ENCODE peak calls at places on chromosomes 6 and 20, in five cellular contexts. U is tibial nerve, B is HCT116, C is K562, J is uterus. G is an unnamed sample.

GRCh38 chr6:37675606-37676005 is 22.1 kb downstream of the MDGA1 start:
- DNase-seq in U (no peak), B (no peak), C (no peak), J (no peak), G (no peak)

GRCh38 chr6:70985151-70985550 is 28.3 kb upstream of the B3GAT2 start:
- DNase-seq in U (no peak), B (no peak), C (no peak), J (no peak), G (no peak)

GRCh38 chr6:90611996-90612690 is 25.3 kb upstream of the MAP3K7 start:
- DNase-seq in U (no peak), B (no peak), C (no peak), J (no peak), G (no peak)

GRCh38 chr20:60354181-60354580 is 396.0 kb downstream of the CDH26 start:
- DNase-seq in U (no peak), B (no peak), C (no peak), J (no peak), G (no peak)

GRCh38 chr20:24994470-24995368 is 2.2 kb upstream of the APMAP start:
- DNase-seq in U (peak), B (peak), C (peak), J (peak), G (peak)

GRCh38 chr20:36035720-36036119 is 67.3 kb downstream of the CNBD2 start:
- DNase-seq in U (no peak), B (no peak), C (no peak), J (no peak), G (peak)

GRCh38 chr20:53582574-53583351 is 10.9 kb downstream of the ZNF217 start:
- DNase-seq in U (no peak), B (no peak), C (no peak), J (peak), G (peak)

GRCh38 chr20:58389968-58390658 is 1.1 kb downstream of the VAPB start:
- DNase-seq in U (no peak), B (peak), C (peak), J (no peak), G (no peak)

GRCh38 chr20:48669946-48670630 is 157.7 kb downstream of the PREX1 start:
- DNase-seq in U (no peak), B (no peak), C (no peak), J (no peak), G (no peak)

GRCh38 chr6:151388997-151389639 is 2.2 kb downstream of the ZBTB2 start:
- DNase-seq in U (no peak), B (no peak), C (no peak), J (peak), G (no peak)

GRCh38 chr6:170553686-170554085 is 483 bp upstream of the TBP start:
- DNase-seq in U (peak), B (no peak), C (no peak), J (peak), G (no peak)

GRCh38 chr6:51531623-51532022 is 555.8 kb downstream of the PKHD1 start:
- DNase-seq in U (no peak), B (no peak), C (no peak), J (no peak), G (no peak)

GRCh38 chr20:4512891-4513550 is 208.7 kb upstream of the PRND start:
- DNase-seq in U (no peak), B (peak), C (no peak), J (no peak), G (peak)

GRCh38 chr20:62191781-62192559 is 9.1 kb downstream of the MTG2 start:
- DNase-seq in U (no peak), B (no peak), C (no peak), J (no peak), G (no peak)

GRCh38 chr6:15754035-15754705 is 91.3 kb upstream of the DTNBP1 start:
- DNase-seq in U (no peak), B (no peak), C (peak), J (no peak), G (peak)

GRCh38 chr6:25277401-25277800 is 1.8 kb upstream of the CARMIL1 start:
- DNase-seq in U (no peak), B (no peak), C (no peak), J (no peak), G (no peak)

GRCh38 chr6:83341765-83342164 is 89.1 kb downstream of the ME1 start:
- DNase-seq in U (no peak), B (no peak), C (no peak), J (no peak), G (no peak)

GRCh38 chr20:39576786-39577185 is 614.6 kb downstream of the DHX35 start:
- DNase-seq in U (no peak), B (no peak), C (no peak), J (no peak), G (no peak)

GRCh38 chr6:26170181-26170580 is 83.0 kb downstream of the HFE start:
- DNase-seq in U (no peak), B (no peak), C (no peak), J (no peak), G (no peak)

GRCh38 chr6:14641401-14641800 is 523.8 kb downstream of the CD83 start:
- DNase-seq in U (no peak), B (no peak), C (no peak), J (no peak), G (no peak)

GRCh38 chr6:168413856-168414255 is 27.1 kb upstream of the SMOC2 start:
- DNase-seq in U (no peak), B (no peak), C (peak), J (no peak), G (no peak)

GRCh38 chr6:41334482-41335023 is 855 bp upstream of the NCR2 start:
- DNase-seq in U (no peak), B (no peak), C (peak), J (no peak), G (no peak)

GRCh38 chr6:28220164-28221133 is 4.6 kb upstream of the ZSCAN9 start:
- DNase-seq in U (no peak), B (no peak), C (peak), J (no peak), G (no peak)

DNA sequence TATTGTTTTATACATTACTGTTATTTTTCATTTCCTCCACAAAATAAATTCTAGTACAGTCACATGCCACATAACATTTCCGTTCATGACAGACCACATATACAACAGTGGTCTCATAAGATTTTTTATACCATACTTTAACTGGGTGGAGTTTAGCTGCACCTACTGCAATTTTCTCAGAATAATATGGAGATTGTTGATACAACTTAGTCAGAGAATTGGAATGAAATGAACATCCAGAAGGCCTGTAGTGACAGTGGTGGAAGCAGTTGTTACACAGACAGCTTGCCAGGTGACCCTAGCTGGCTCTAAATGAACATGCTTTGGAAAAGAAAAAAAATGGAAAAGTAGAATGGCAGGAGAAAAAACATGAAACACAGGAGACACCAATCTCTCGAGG is 183.2 kb upstream of the TCF21 start:
- DNase-seq in U (no peak), B (no peak), C (no peak), J (no peak), G (no peak)
- TF ChIP-seq POLR2A in U (no peak), B (no peak), C (no peak), J (no peak), G (no peak)

GRCh38 chr6:146545608-146546007 is 2.0 kb downstream of the RAB32 start:
- DNase-seq in U (no peak), B (no peak), C (no peak), J (no peak), G (no peak)
- TF ChIP-seq POLR2A in U (no peak), B (no peak), C (no peak), J (no peak), G (no peak)

GRCh38 chr6:157203312-157203744 is 120.0 kb downstream of the TMEM242 start:
- DNase-seq in U (no peak), B (no peak), C (no peak), J (no peak), G (no peak)
- TF ChIP-seq POLR2A in U (no peak), B (no peak), C (no peak), J (no peak), G (no peak)

GRCh38 chr6:43769526-43770416 is at the start of gene VEGFA:
- DNase-seq in U (peak), B (peak), C (peak), J (peak), G (peak)
- TF ChIP-seq POLR2A in U (no peak), B (peak), C (peak), J (peak), G (peak)

GRCh38 chr6:44304282-44305199 is 8.6 kb downstream of the AARS2 start:
- DNase-seq in U (no peak), B (peak), C (peak), J (no peak), G (no peak)
- TF ChIP-seq POLR2A in U (no peak), B (no peak), C (no peak), J (no peak), G (peak)

DNA sequence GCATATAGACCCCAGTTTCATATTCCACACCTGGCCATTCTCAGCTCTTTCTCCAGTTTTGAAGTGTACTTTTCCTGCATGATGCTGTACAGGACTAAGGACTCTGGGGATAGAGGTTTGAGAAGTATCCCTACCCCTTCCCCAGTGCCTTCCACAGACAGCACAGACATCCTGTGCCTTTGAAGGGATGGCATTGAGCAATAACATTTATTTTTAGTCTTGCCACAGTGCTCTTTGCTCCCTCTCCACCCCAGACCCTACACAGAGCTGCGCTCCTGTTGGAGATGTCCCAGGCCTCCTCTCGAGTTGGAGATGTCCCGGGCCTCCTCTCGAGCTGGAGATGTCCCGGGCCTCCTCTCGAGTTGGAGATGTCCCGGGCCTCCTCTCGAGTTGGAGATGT is 275.8 kb downstream of the FARS2 start:
- DNase-seq in U (no peak), B (no peak), C (no peak), J (no peak), G (no peak)
- TF ChIP-seq POLR2A in U (no peak), B (no peak), C (no peak), J (no peak), G (no peak)

GRCh38 chr6:18121580-18122127 is 823 bp downstream of the NHLRC1 start:
- DNase-seq in U (no peak), B (no peak), C (peak), J (no peak), G (no peak)

GRCh38 chr6:18119236-18119635 is 3.2 kb downstream of the NHLRC1 start:
- DNase-seq in U (no peak), B (no peak), C (no peak), J (no peak), G (no peak)

GRCh38 chr6:18126116-18126515 is 3.6 kb upstream of the NHLRC1 start:
- DNase-seq in U (no peak), B (no peak), C (peak), J (no peak), G (no peak)

GRCh38 chr6:18118330-18118729 is 4.1 kb downstream of the NHLRC1 start:
- DNase-seq in U (no peak), B (no peak), C (no peak), J (no peak), G (no peak)

DNA sequence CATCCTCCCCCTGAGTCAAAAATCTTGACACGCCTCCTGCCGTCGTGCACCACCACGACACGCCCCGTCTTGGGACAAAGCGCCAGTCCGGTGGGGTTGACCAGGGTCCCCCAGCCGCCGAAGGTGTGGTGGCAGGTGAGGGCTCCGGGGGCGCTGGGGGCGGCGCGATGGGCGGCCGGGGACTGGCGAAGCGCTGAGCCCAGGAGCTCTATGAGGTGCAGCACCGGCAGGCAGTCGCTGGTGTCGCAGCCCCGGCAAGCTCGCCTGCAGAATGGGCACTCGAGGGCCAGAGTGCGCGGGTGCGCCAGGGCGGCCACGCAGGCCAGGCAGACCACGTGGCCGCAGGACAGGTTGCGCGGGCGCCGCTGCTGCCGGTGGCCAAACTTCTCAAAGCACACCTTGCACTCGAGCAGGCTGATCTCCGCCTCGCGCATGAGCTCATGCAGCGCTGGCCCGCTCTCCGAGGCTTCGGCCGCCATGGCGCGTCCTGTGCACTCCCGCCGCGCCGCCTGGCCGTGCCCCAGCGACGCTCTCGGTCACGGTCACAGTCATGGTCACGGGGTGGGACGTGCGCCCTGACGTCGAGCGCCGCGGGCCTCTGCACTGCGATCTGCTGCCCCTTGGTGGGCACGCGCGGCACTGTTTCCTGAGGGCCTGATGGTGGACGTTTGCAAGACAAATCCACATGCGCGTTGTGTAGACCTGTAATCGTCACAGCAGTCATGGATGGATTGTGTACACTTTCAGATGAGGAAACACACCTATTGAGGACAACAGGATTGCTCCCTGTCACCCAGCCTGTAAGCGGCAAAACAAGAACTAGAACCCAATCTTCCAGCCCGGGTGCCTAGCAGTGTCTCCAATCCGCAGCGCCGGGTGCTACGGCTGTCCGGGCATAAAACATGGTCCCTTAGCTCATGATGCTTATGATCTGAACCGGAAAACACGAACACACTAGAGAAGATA is at the start of gene NHLRC1:
- DNase-seq in U (peak), B (no peak), C (no peak), J (peak), G (no peak)
- TF ChIP-seq POLR2A in U (no peak), B (no peak), C (no peak), J (no peak), G (no peak)

DNA sequence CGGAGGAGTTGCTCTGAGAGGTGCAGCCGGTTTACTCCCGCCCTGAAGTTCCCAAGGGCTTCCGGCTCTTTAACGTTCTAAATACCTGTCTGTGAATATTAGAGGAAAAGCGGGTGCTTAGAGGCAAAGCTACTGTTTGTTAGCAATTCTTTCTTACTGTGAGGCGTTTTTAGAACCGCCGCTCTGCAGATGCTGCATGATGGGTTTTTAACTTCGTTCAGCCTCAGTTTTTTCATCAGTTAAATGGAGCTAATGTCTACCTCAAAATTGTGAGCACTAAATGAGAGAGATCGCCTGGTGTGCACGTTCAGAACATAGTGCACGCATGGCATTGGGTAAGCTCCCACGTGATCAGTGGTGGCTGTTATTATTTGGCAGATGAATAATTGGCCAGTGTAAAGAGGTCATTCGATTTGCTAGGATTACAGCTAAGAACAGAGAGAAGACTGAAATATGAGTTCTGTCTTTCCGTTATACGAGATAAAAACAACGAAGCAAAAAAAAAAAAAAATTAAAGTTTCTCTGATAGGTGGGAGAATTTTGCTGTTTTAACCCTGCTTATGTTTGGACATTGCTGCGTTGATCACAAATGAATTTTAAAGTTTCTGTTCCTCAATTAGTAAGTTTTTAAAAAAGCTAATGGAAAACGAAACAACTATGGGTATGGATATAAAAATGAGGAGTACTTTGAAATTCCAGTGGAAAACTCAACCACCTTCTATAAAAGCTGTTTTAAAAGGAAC is 660 bp upstream of the TFB1M start:
- DNase-seq in U (peak), B (peak), C (peak), J (peak), G (peak)
- TF ChIP-seq POLR2A in U (no peak), B (peak), C (peak), J (no peak), G (peak)

GRCh38 chr6:42344756-42345155 is 107.0 kb downstream of the TRERF1 start:
- DNase-seq in U (no peak), B (no peak), C (no peak), J (no peak), G (no peak)

GRCh38 chr6:42340516-42340915 is 111.2 kb downstream of the TRERF1 start:
- DNase-seq in U (no peak), B (no peak), C (no peak), J (no peak), G (no peak)

GRCh38 chr6:42341221-42341620 is 110.5 kb downstream of the TRERF1 start:
- DNase-seq in U (no peak), B (no peak), C (no peak), J (no peak), G (no peak)

GRCh38 chr6:42339991-42340401 is 111.7 kb downstream of the TRERF1 start:
- DNase-seq in U (no peak), B (no peak), C (no peak), J (no peak), G (peak)

GRCh38 chr6:42342011-42342553 is 109.6 kb downstream of the TRERF1 start:
- DNase-seq in U (no peak), B (no peak), C (no peak), J (no peak), G (no peak)
- TF ChIP-seq POLR2A in U (no peak), B (no peak), C (no peak), J (no peak), G (no peak)

DNA sequence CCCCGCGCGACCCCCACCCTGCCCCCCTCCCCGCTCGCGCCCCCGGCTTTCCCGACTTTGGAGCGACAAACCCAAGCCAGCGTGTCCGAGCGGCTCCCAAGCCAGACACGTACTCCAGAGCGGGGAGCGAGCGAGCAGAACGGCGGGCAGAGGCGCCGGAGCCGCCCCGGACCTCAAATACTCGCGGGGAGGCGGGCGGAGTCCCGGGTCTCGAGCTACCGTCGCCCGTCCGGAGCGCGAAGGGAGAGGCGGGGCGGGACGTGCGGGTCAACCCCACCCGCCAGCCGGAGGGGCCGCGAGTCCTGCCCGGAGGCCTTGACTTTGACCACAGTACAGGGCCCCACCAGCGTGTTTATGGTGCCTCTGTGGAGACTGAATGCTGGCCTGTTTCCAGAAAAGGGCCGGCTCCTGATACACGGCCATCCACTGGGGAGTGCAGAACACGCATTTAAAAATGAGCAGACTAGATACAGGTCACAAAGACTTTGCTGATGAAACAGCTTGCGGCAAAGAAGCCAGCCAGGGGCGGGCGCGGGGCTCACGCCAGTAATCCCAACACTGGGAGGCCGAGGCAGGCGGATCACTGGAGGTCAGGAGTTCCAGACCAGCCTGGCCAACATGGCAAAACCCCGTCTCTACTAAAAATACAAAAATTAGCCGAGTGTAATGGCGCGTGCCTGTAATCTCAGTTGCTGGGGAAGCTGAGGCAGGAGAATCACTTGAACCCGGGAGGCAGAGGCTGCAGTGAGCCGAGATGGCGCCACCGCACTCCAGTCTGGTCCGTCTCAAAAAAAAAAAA is at the start of gene SERPINB6:
- DNase-seq in U (peak), B (no peak), C (peak), J (peak), G (peak)
- TF ChIP-seq POLR2A in U (no peak), B (no peak), C (peak), J (peak), G (peak)

G was measured in H54.